ENCODE peak calls at places on chromosomes 13 and 19, in ten cellular contexts. N is COR-L47; V is ovary; D is A172; O is activated T-cell treated with anti-CD3 and anti-CD28 coated beads for 1 hour; L is astrocyte of the hippocampus; F is stimulated activated CD8-positive, alpha-beta memory T cell treated with anti-CD3 and anti-CD28 coated beads, Interleukin-2, amount 100 ng/mL, for 48 hours; K is NCI-H1436; Q is Right ventricle myocardium inferior; G is sigmoid colon. J is an unnamed sample.
A peak's percentile ranks its signal among the peaks of the same experiment; 100 is the strongest.

GRCh38 chr19:21328402-21328801 is 808 bp downstream of the ZNF708 start:
- DNase-seq in K (peak; percentile 1), G (no peak), F (no peak), O (no peak), D (no peak), Q (no peak), V (no peak), N (peak; percentile 24), L (peak; percentile 36), J (no peak)

GRCh38 chr13:113001251-113002140 is 32.5 kb downstream of the MCF2L start:
- DNase-seq in D (peak; percentile 17), G (no peak), Q (peak; percentile 77), N (peak; percentile 94), F (no peak), L (peak; percentile 80), O (no peak), K (peak; percentile 84), V (no peak), J (peak; percentile 38)

GRCh38 chr19:37953125-37953524 is 46.1 kb downstream of the SIPA1L3 start:
- DNase-seq in Q (no peak), L (peak; percentile 60), D (no peak), G (no peak), F (no peak), N (no peak), O (no peak), K (no peak), V (no peak), J (no peak)

GRCh38 chr13:93183302-93183701 is 43.3 kb upstream of the GPC6 start:
- DNase-seq in N (no peak), K (no peak), F (no peak), Q (no peak), G (no peak), D (no peak), V (no peak), O (no peak), L (no peak), J (no peak)

GRCh38 chr19:20472854-20473253 is 92.7 kb downstream of the ZNF737 start:
- DNase-seq in K (no peak), O (no peak), G (no peak), V (no peak), Q (no peak), L (no peak), F (no peak), N (no peak), D (no peak), J (no peak)

GRCh38 chr13:44818016-44818415 is 171.3 kb downstream of the NUFIP1 start:
- DNase-seq in F (no peak), V (no peak), O (no peak), K (no peak), Q (no peak), D (no peak), L (no peak), G (no peak), N (no peak), J (no peak)

GRCh38 chr19:53537523-53538377 is at the start of gene ZNF331:
- DNase-seq in K (peak; percentile 37), L (peak; percentile 82), O (peak; percentile 75), F (peak; percentile 76), G (peak; percentile 94), Q (peak; percentile 90), V (peak; percentile 86), N (peak; percentile 26), D (no peak), J (peak; percentile 68)

GRCh38 chr13:99417151-99417820 is 84.0 kb upstream of the TM9SF2 start:
- DNase-seq in Q (no peak), G (no peak), D (no peak), V (no peak), O (no peak), F (no peak), N (no peak), K (no peak), L (no peak), J (no peak)

GRCh38 chr19:35000647-35001501 is 751 bp downstream of the GRAMD1A start:
- DNase-seq in K (no peak), Q (peak; percentile 71), D (peak; percentile 28), L (peak; percentile 59), F (no peak), V (peak; percentile 51), N (peak; percentile 10), G (no peak), O (peak; percentile 37), J (no peak)

GRCh38 chr13:108549989-108550388 is 79.4 kb upstream of the MYO16 start:
- DNase-seq in D (no peak), Q (no peak), F (no peak), N (no peak), L (no peak), G (no peak), K (no peak), O (no peak), V (no peak), J (no peak)

GRCh38 chr13:75705395-75705794 is 69.3 kb downstream of the LMO7 start:
- DNase-seq in D (peak; percentile 89), Q (no peak), O (no peak), L (peak; percentile 61), N (no peak), F (no peak), G (no peak), V (no peak), K (no peak), J (no peak)

GRCh38 chr13:32911506-32911905 is 104.7 kb upstream of the KL start:
- DNase-seq in N (peak; percentile 77), Q (no peak), F (no peak), L (peak; percentile 39), D (peak; percentile 45), O (no peak), K (peak; percentile 26), G (no peak), V (no peak), J (no peak)

GRCh38 chr19:49862411-49863253 is 4.7 kb downstream of the PNKP start:
- DNase-seq in N (no peak), Q (peak; percentile 66), D (no peak), F (no peak), G (peak; percentile 69), O (no peak), K (no peak), L (peak; percentile 40), V (peak; percentile 54), J (no peak)

GRCh38 chr13:60398949-60399589 is 2.0 kb downstream of the TDRD3 start:
- DNase-seq in Q (no peak), K (no peak), G (no peak), D (no peak), V (no peak), N (no peak), L (peak; percentile 9), O (no peak), F (no peak), J (no peak)

GRCh38 chr19:51075998-51076397 is 6.7 kb downstream of the KLK14 start:
- DNase-seq in G (no peak), D (no peak), V (no peak), L (no peak), N (no peak), F (no peak), Q (no peak), K (no peak), O (no peak), J (no peak)

GRCh38 chr19:19361075-19361594 is 40.5 kb downstream of the MAU2 start:
- DNase-seq in F (peak; percentile 55), L (peak; percentile 89), O (peak; percentile 50), Q (peak; percentile 70), G (peak; percentile 88), K (peak; percentile 82), V (peak; percentile 81), D (peak; percentile 84), N (peak; percentile 66), J (peak; percentile 51)

GRCh38 chr13:37602743-37603381 is 4.3 kb upstream of the POSTN start:
- DNase-seq in N (no peak), L (peak; percentile 35), Q (no peak), D (peak; percentile 14), V (no peak), O (no peak), F (no peak), G (no peak), K (no peak), J (no peak)

GRCh38 chr19:18465214-18465963 is 27.5 kb upstream of the ISYNA1 start:
- DNase-seq in V (no peak), O (no peak), K (no peak), D (no peak), F (no peak), N (no peak), G (peak; percentile 69), Q (no peak), L (no peak), J (no peak)

GRCh38 chr19:53908106-53908932 is 759 bp upstream of the CACNG7 start:
- DNase-seq in L (peak; percentile 76), K (no peak), V (no peak), O (peak; percentile 21), G (no peak), F (peak; percentile 34), N (no peak), D (no peak), Q (no peak), J (no peak)

GRCh38 chr13:99730403-99730802 is 229.1 kb downstream of the TM9SF2 start:
- DNase-seq in G (no peak), Q (no peak), L (no peak), O (no peak), F (no peak), K (no peak), V (no peak), N (no peak), D (no peak), J (no peak)

GRCh38 chr13:113110048-113110851 is 4.7 kb downstream of the F7 start:
- DNase-seq in L (peak; percentile 41), F (no peak), Q (no peak), N (no peak), K (no peak), O (no peak), G (peak; percentile 46), D (no peak), V (no peak), J (no peak)

GRCh38 chr19:50252111-50252886 is 48.9 kb downstream of the MYH14 start:
- DNase-seq in G (no peak), Q (no peak), V (no peak), L (peak; percentile 36), N (no peak), F (no peak), D (no peak), O (peak; percentile 7), K (peak; percentile 25), J (no peak)

GRCh38 chr19:47228937-47229673 is 1.9 kb downstream of the BBC3 start:
- DNase-seq in Q (peak; percentile 63), V (no peak), O (no peak), N (no peak), L (peak; percentile 57), D (no peak), G (peak; percentile 67), K (no peak), F (no peak), J (no peak)

GRCh38 chr19:13684021-13684420 is 80.3 kb upstream of the MRI1 start:
- DNase-seq in O (no peak), Q (no peak), L (no peak), G (no peak), D (no peak), K (no peak), F (no peak), N (no peak), V (no peak), J (no peak)

GRCh38 chr19:32291876-32292275 is 53.5 kb upstream of the ZNF507 start:
- DNase-seq in G (no peak), K (no peak), L (no peak), O (no peak), Q (no peak), V (no peak), D (no peak), N (no peak), F (no peak), J (no peak)

GRCh38 chr13:72304121-72304745 is 423.2 kb downstream of the MZT1 start:
- DNase-seq in L (peak; percentile 91), K (no peak), V (no peak), O (no peak), F (no peak), D (peak; percentile 23), G (no peak), Q (no peak), N (no peak), J (no peak)

GRCh38 chr19:277581-278165 is 13.5 kb downstream of the PLPP2 start:
- DNase-seq in L (peak; percentile 72), G (no peak), D (no peak), V (no peak), Q (no peak), N (no peak), O (no peak), K (no peak), F (no peak), J (no peak)

GRCh38 chr19:4043410-4043809 is 23.3 kb downstream of the ZBTB7A start:
- DNase-seq in D (no peak), O (no peak), Q (no peak), N (no peak), F (no peak), G (no peak), V (no peak), K (no peak), L (no peak), J (no peak)

J was measured in progenitor cell of endocrine pancreas.